ENCODE peak calls at places on chromosomes 16 and 17, in four cellular contexts. O, B, A and X are unnamed samples.

GRCh38 chr17:73347355-73347754 is 35.6 kb upstream of the CDC42EP4 start:
- DNase-seq in A (no peak), B (no peak), O (no peak), X (no peak)

GRCh38 chr17:35214192-35214591 is 20.0 kb upstream of the SLC35G3 start:
- DNase-seq in O (no peak), B (no peak), A (no peak), X (no peak)

GRCh38 chr17:82020874-82021727 is 1.6 kb downstream of the CENPX start:
- DNase-seq in B (peak), O (peak), A (peak), X (no peak)

GRCh38 chr17:45371414-45372324 is 54.8 kb upstream of the MAP3K14 start:
- DNase-seq in B (peak), A (peak), O (peak), X (peak)

GRCh38 chr17:76421054-76421427 is 31.9 kb downstream of the UBE2O start:
- DNase-seq in O (no peak), B (no peak), A (no peak), X (no peak)

GRCh38 chr17:67386965-67387551 is 10.0 kb downstream of the PITPNC1 start:
- DNase-seq in O (no peak), A (peak), B (peak), X (no peak)

GRCh38 chr17:43545383-43545632 is 832 bp downstream of the ETV4 start:
- DNase-seq in A (peak), B (peak), O (peak), X (peak)

GRCh38 chr16:54430491-54431030 is 144.0 kb upstream of the IRX3 start:
- DNase-seq in O (no peak), A (no peak), B (peak), X (no peak)

GRCh38 chr17:48985436-48986245 is 11.5 kb upstream of the IGF2BP1 start:
- DNase-seq in O (no peak), A (no peak), B (no peak), X (peak)

GRCh38 chr17:61591018-61591417 is at the start of gene NACA2:
- DNase-seq in A (no peak), B (no peak), O (no peak), X (no peak)

GRCh38 chr16:84844049-84844350 is 24.2 kb downstream of the CRISPLD2 start:
- DNase-seq in A (peak), B (no peak), O (no peak), X (no peak)

GRCh38 chr16:2478273-2478672 is 3.3 kb downstream of the TBC1D24 start:
- DNase-seq in B (no peak), A (no peak), O (no peak), X (no peak)

GRCh38 chr16:2706085-2706484 is 13.9 kb downstream of the PRSS27 start:
- DNase-seq in B (no peak), A (no peak), O (no peak), X (no peak)

DNA sequence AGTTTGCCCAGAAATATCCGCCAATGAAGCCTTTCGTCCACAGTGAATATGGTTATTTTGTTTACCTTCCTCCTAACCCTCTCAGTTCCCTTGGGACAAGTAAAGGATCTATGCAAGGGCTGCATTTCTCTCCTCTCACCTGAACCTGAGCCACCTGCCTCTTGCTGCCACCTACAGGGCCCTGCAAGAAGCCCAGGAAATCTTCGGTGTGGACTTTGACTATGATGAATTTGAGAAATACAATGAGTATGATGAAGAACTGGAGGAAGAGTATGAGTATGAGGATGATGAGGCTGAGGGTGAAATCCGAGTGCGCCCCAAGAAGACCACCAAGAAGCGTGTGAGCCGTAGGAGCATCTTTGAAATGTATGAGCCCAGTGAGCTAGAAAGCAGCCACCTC is 14.0 kb downstream of the SUPT6H start:
- DNase-seq in A (no peak), B (no peak), O (no peak), X (no peak)
- TF ChIP-seq CTCF in A (no peak), B (no peak), O (no peak), X (no peak)

GRCh38 chr17:77555741-77556291 is 402.7 kb upstream of the TNRC6C start:
- DNase-seq in O (no peak), B (no peak), A (peak), X (no peak)
- TF ChIP-seq POLR2A in O (no peak), B (no peak), A (no peak), X (no peak)

GRCh38 chr16:6446370-6446769 is 886.3 kb upstream of the RBFOX1 start:
- DNase-seq in A (no peak), B (no peak), O (no peak), X (no peak)
- TF ChIP-seq CTCF in A (no peak), B (no peak), O (no peak), X (no peak)

DNA sequence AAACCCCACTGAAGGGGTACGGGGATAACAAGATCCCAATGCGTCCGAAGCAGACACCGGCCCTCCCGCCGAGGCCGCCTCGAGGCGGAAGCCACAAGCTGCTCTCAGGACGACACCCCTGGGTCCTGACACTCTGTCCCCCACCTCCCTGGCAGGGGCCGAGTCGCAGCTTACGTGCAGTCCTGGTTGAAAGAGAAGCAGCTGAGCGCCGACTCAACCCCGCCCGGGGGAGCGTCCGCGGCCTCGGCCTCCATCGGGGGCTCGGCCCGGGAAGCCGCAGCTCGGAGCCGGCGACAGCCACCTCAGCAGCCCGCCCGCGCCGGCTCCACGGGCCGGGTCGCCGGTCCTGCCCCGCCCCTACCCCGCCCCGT is at the start of gene WIPI1:
- DNase-seq in B (no peak), O (no peak), A (no peak), X (no peak)
- TF ChIP-seq POLR2A in B (peak), O (peak), A (peak), X (no peak)

GRCh38 chr17:42249681-42250446 is 26.3 kb downstream of the STAT5B start:
- DNase-seq in B (no peak), O (no peak), A (no peak), X (no peak)

GRCh38 chr17:42253173-42253545 is 23.0 kb downstream of the STAT5B start:
- DNase-seq in O (no peak), B (no peak), A (no peak), X (no peak)

GRCh38 chr17:42252528-42253172 is 23.5 kb downstream of the STAT5B start:
- DNase-seq in O (no peak), A (no peak), B (no peak), X (no peak)

GRCh38 chr17:42253601-42254000 is 22.6 kb downstream of the STAT5B start:
- DNase-seq in B (no peak), O (no peak), A (no peak), X (no peak)

GRCh38 chr17:42251115-42251514 is 25.1 kb downstream of the STAT5B start:
- DNase-seq in B (no peak), O (no peak), A (no peak), X (no peak)
- TF ChIP-seq CTCF in B (peak), O (peak), A (no peak), X (no peak)

DNA sequence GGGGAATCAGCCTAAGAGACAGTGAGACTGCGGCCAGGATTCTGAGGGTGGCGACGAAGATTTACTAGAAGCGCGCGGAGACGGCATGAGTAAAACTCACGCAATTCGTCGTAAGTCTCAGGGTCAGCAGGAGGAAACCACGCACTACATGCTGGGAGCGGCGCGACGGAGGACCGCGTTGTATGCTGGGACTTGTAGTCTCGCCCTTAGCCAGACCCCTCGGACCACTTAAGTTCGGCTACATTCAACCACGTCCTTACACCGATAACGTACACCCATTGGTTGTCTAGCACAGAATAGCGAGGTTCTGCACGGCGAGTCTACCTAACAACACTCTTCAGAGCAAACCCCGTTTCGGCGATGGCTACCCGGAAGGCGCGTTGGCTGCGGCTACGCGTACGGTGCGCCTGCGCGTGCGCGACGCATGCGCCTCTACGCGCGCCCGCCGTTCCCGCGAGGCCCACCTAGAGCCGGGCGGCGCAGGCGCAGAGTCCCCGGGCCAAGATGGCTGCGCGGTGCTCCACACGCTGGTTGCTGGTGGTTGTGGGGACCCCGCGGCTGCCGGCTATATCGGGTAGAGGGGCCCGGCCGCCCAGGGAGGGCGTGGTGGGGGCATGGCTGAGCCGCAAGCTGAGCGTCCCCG is at the start of gene DNAJA3:
- DNase-seq in A (peak), B (peak), O (peak), X (peak)
- TF ChIP-seq POLR2A in A (peak), B (peak), O (peak), X (no peak)

GRCh38 chr16:8682551-8683259 is 8.3 kb downstream of the ABAT start:
- DNase-seq in B (no peak), O (no peak), A (peak), X (no peak)
- TF ChIP-seq CTCF in B (no peak), O (no peak), A (no peak), X (no peak)

GRCh38 chr17:38897671-38898290 is 27.6 kb upstream of the LASP1NB start:
- DNase-seq in A (no peak), B (no peak), O (no peak), X (no peak)

GRCh38 chr17:38898812-38899348 is 26.5 kb upstream of the LASP1NB start:
- DNase-seq in B (no peak), A (no peak), O (peak), X (no peak)

GRCh38 chr17:38896373-38896954 is 26.6 kb downstream of the LASP1 start:
- DNase-seq in A (no peak), B (peak), O (peak), X (no peak)

GRCh38 chr17:38897176-38897575 is 27.3 kb downstream of the LASP1 start:
- DNase-seq in A (peak), B (peak), O (peak), X (no peak)

DNA sequence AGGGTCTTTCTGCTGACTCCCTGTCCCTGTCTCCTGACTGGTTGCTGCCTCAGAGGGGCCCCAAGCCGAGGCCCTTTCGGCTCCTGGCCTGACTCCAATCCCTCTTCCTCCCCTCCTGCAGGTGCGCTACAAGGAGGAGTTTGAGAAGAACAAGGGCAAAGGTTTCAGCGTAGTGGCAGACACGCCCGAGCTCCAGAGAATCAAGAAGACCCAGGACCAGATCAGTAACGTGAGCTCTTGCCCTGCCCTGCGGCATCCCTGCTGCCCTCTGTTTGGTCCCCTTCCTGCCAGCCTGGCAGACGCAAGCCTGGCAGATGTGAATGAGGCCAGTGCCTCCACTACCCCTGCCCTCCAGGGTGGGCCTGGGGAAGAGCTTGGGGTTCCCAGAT is 27.1 kb upstream of the LASP1NB start:
- DNase-seq in B (no peak), O (no peak), A (no peak), X (no peak)
- TF ChIP-seq POLR2A in B (no peak), O (no peak), A (no peak), X (no peak)

GRCh38 chr17:1146551-1147265 is 33.1 kb downstream of the ABR start:
- DNase-seq in O (no peak), B (no peak), A (no peak), X (no peak)

GRCh38 chr17:1145311-1145986 is 34.3 kb downstream of the ABR start:
- DNase-seq in O (no peak), A (no peak), B (no peak), X (no peak)

GRCh38 chr17:1150863-1151685 is 28.7 kb downstream of the ABR start:
- DNase-seq in A (no peak), B (no peak), O (no peak), X (no peak)

GRCh38 chr17:1149869-1150268 is 29.9 kb downstream of the ABR start:
- DNase-seq in O (no peak), A (no peak), B (no peak), X (no peak)

DNA sequence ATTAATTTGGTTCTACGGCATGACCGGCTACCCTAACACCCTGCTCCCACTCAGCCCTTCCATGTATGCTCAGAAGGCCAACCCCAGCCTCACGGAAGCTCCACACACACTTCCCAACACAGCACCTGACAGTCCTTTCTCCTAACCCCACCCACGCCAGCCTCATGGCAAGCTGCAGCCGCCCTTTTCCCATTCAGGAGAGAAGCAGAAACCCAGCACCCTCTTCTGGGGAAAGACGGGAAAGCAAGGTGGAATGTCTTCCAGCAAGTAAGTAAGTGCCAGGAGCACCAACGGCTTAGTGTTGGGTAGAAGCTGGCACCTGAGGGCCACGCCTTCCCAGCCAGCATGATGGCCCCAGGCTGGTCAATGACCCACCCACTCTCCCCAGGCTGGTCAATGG is 32.1 kb downstream of the ABR start:
- DNase-seq in O (no peak), A (peak), B (peak), X (peak)
- TF ChIP-seq CTCF in O (peak), A (no peak), B (peak), X (no peak)